ENCODE peak calls at places on chromosomes 7 and 10, in seven cellular contexts. K is lower lobe of right lung, M is mesendoderm, N is mucosa of descending colon, P is Peyer's patch, U is ovary, S is right atrium auricular region. W is an unnamed sample. For H3K4me1, the result is how much of the 10 kb centered on the place peaks cover.

GRCh38 chr7:41425926-41426325 is 277.0 kb downstream of the INHBA start:
- DNase-seq in K (no peak), M (no peak), N (no peak), P (no peak), U (no peak), S (no peak), W (no peak)

GRCh38 chr7:141351175-141351574 is 200.0 kb upstream of the AGK start:
- DNase-seq in K (no peak), M (no peak), N (no peak), P (no peak), U (no peak), S (no peak), W (no peak)

GRCh38 chr10:27620425-27621397 is 116.6 kb downstream of the RAB18 start:
- DNase-seq in K (no peak), M (no peak), N (no peak), P (no peak), U (no peak), S (no peak), W (no peak)

GRCh38 chr10:19453967-19454366 is 362.3 kb upstream of the PLXDC2 start:
- DNase-seq in K (no peak), M (no peak), N (no peak), P (no peak), U (no peak), S (no peak), W (no peak)

GRCh38 chr10:32205666-32206065 is 141.3 kb downstream of the EPC1 start:
- DNase-seq in K (no peak), M (no peak), N (no peak), P (no peak), U (no peak), S (no peak), W (no peak)

GRCh38 chr10:92873029-92873428 is 24.7 kb downstream of the EXOC6 start:
- DNase-seq in K (no peak), M (no peak), N (no peak), P (no peak), U (no peak), S (no peak), W (no peak)

GRCh38 chr7:42605381-42605780 is 306.5 kb downstream of the C7orf25 start:
- DNase-seq in K (no peak), M (no peak), N (no peak), P (no peak), U (no peak), S (no peak), W (no peak)

GRCh38 chr10:79073784-79074432 is 5.1 kb downstream of the ZMIZ1 start:
- DNase-seq in K (peak), M (no peak), N (peak), P (peak), U (peak), S (no peak), W (no peak)

GRCh38 chr7:22190736-22191135 is 166.2 kb downstream of the RAPGEF5 start:
- DNase-seq in K (no peak), M (no peak), N (no peak), P (no peak), U (no peak), S (no peak), W (no peak)

GRCh38 chr10:71074176-71074755 is 138.1 kb upstream of the UNC5B start:
- DNase-seq in K (no peak), M (peak), N (no peak), P (peak), U (peak), S (no peak), W (no peak)

GRCh38 chr10:87504667-87505365 is at the start of gene MINPP1:
- DNase-seq in K (peak), M (peak), N (peak), P (peak), U (peak), S (peak), W (peak)

GRCh38 chr10:132980426-132981172 is 38.2 kb upstream of the CFAP46 start:
- DNase-seq in K (peak), M (no peak), N (no peak), P (no peak), U (no peak), S (no peak), W (no peak)

GRCh38 chr10:106795619-106796018 is 368.9 kb downstream of the SORCS1 start:
- DNase-seq in K (no peak), M (peak), N (peak), P (no peak), U (peak), S (no peak), W (no peak)

GRCh38 chr10:95391570-95392249 is 100.9 kb upstream of the PDLIM1 start:
- DNase-seq in K (no peak), M (peak), N (no peak), P (no peak), U (no peak), S (no peak), W (no peak)

GRCh38 chr7:90931996-90932912 is 332.0 kb upstream of the FZD1 start:
- DNase-seq in K (no peak), M (no peak), N (no peak), P (no peak), U (no peak), S (no peak), W (no peak)

GRCh38 chr10:113060221-113061053 is 110.4 kb downstream of the TCF7L2 start:
- DNase-seq in K (peak), M (peak), N (no peak), P (no peak), U (no peak), S (peak), W (no peak)
- H3K4me1 ChIP-seq in K (half or more), M (half or more), N (under half), P (under half), U (half or more), S (under half), W (half or more)

DNA sequence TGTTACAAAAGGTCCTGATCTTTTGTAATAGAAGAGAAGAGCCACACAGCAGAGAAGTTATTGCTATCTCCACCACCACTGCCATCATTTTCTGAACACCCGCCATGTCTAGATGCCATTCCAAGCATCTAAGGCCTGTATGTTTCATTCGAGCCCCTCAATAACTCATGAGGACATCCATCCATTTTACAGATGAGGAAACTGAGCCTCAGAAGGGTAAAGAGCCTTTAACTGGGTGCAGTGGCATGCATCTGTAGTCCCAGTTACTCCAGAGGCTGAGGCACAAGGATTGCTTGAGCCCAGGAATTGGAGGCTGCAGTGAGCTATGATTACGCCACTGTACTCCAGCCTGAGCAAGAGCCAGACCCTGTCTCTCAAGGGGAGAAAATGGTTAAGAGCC is 39.3 kb downstream of the UBE2H start:
- DNase-seq in K (no peak), M (no peak), N (no peak), P (no peak), U (no peak), S (no peak), W (no peak)
- H3K4me1 ChIP-seq in K (under half), M (under half), N (under half), P (under half), U (under half), S (under half), W (half or more)

GRCh38 chr10:96743988-96744585 is 23.8 kb upstream of the PIK3AP1 start:
- DNase-seq in K (no peak), M (peak), N (no peak), P (no peak), U (no peak), S (no peak), W (no peak)
- H3K4me1 ChIP-seq in K (under half), M (under half), N (under half), P (under half), U (under half), S (under half), W (under half)

DNA sequence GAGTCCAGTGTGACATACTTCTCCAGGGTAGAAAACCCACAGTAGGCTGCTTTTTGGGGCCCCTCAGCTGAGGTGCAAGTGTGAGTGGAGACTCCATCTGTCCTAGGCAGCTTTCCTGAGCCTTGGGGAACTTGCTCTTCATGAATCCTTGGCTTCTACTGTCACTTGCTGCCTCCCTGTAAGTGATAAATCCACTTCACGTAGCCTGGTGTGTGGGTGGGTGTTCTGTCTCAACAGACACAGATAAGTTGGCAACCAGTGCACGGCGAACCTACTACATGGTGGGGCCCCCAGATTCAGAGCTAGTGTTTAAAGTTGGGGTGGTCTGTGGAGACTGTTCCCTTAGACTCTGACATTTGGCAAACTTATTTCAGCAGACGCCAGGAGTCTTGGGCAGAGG is 376.8 kb downstream of the PHTF2 start:
- DNase-seq in K (no peak), M (no peak), N (no peak), P (no peak), U (no peak), S (no peak), W (no peak)
- H3K4me1 ChIP-seq in K (under half), M (under half), N (under half), P (under half), U (under half), S (under half), W (under half)

GRCh38 chr7:139431010-139431409 is 52.5 kb downstream of the KLRG2 start:
- DNase-seq in K (no peak), M (no peak), N (no peak), P (no peak), U (no peak), S (no peak), W (no peak)
- H3K4me1 ChIP-seq in K (under half), M (under half), N (under half), P (under half), U (under half), S (under half), W (under half)